ENCODE peak calls at places on chromosome 10, in four cellular contexts. X is non-pigmented ciliary epithelial cell; B is nucleus accumbens; V is activated naive CD8-positive, alpha-beta T cell treated with anti-CD3 and anti-CD28 coated beads for 36 hours. P is an unnamed sample.

GRCh38 chr10:111085690-111086353 is 9.0 kb downstream of the ADRA2A start:
- DNase-seq in V (no peak), B (no peak), X (no peak), P (no peak)

GRCh38 chr10:79303631-79304478 is 43.4 kb upstream of the PPIF start:
- DNase-seq in X (no peak), V (no peak), B (no peak), P (no peak)

GRCh38 chr10:70055550-70055949 is 2.9 kb downstream of the MACROH2A2 start:
- DNase-seq in V (no peak), X (peak), B (no peak), P (no peak)

GRCh38 chr10:124185074-124185473 is 91.7 kb upstream of the CHST15 start:
- DNase-seq in B (no peak), X (no peak), V (no peak), P (no peak)

GRCh38 chr10:80186364-80187012 is 18.8 kb downstream of the ANXA11 start:
- DNase-seq in X (no peak), V (peak), B (no peak), P (peak)

GRCh38 chr10:13930123-13930522 is 343.4 kb downstream of the PRPF18 start:
- DNase-seq in B (no peak), V (peak), X (no peak), P (no peak)

GRCh38 chr10:52583341-52583740 is 189.2 kb downstream of the MBL2 start:
- DNase-seq in V (no peak), B (no peak), X (no peak), P (no peak)

GRCh38 chr10:79078367-79079073 is 9.8 kb downstream of the ZMIZ1 start:
- DNase-seq in V (no peak), B (no peak), X (no peak), P (no peak)

GRCh38 chr10:122435212-122435827 is 19.1 kb upstream of the ARMS2 start:
- DNase-seq in V (no peak), B (no peak), X (no peak), P (no peak)

GRCh38 chr10:101453791-101454718 is 100.1 kb downstream of the BTRC start:
- DNase-seq in B (no peak), V (no peak), X (no peak), P (no peak)

GRCh38 chr10:114526497-114527238 is 122.4 kb upstream of the AFAP1L2 start:
- DNase-seq in V (peak), B (peak), X (no peak), P (peak)

GRCh38 chr10:103835121-103836045 is 20.0 kb downstream of the SH3PXD2A start:
- DNase-seq in X (no peak), V (no peak), B (no peak), P (peak)

GRCh38 chr10:31322647-31323046 is 3.6 kb downstream of the ZEB1 start:
- DNase-seq in X (no peak), B (no peak), V (no peak), P (no peak)

GRCh38 chr10:75326306-75326705 is 75.3 kb downstream of the ZNF503 start:
- DNase-seq in V (no peak), B (no peak), X (no peak), P (no peak)

GRCh38 chr10:78458983-78459638 is 425.4 kb downstream of the RPS24 start:
- DNase-seq in X (peak), B (no peak), V (no peak), P (no peak)

GRCh38 chr10:132052124-132052523 is 13.6 kb upstream of the JAKMIP3 start:
- DNase-seq in X (no peak), B (no peak), V (no peak), P (no peak)

GRCh38 chr10:59905735-59906416 is 480 bp downstream of the CCDC6 start:
- DNase-seq in B (no peak), X (no peak), V (peak), P (no peak)

GRCh38 chr10:97525086-97525485 is 26.4 kb downstream of the UBTD1 start:
- DNase-seq in X (no peak), B (no peak), V (no peak), P (no peak)

GRCh38 chr10:48324580-48324979 is 18.1 kb downstream of the MAPK8 start:
- DNase-seq in B (no peak), V (no peak), X (no peak), P (no peak)